ENCODE peak calls at places on chromosome 3, in four cellular contexts. D is GM12878, A is IMR-90, V is K562. U is an unnamed sample.

GRCh38 chr3:48271763-48272498 is 31.0 kb downstream of the ZNF589 start:
- DNase-seq in D (no peak), A (no peak), V (no peak), U (no peak)

GRCh38 chr3:105166893-105167292 is 199.8 kb upstream of the ALCAM start:
- DNase-seq in D (no peak), A (peak; percentile 83), V (no peak), U (no peak)

GRCh38 chr3:73435055-73435454 is 189.7 kb downstream of the PDZRN3 start:
- DNase-seq in D (no peak), A (no peak), V (no peak), U (no peak)

GRCh38 chr3:46996689-46997452 is 17.4 kb downstream of the NBEAL2 start:
- DNase-seq in D (no peak), A (no peak), V (no peak), U (no peak)

GRCh38 chr3:22284559-22284958 is 533.5 kb upstream of the ZNF385D start:
- DNase-seq in D (no peak), A (peak; percentile 2), V (no peak), U (no peak)

GRCh38 chr3:187186801-187187421 is 10.4 kb upstream of the RTP1 start:
- DNase-seq in D (no peak), A (peak; percentile 94), V (peak; percentile 28), U (no peak)

GRCh38 chr3:149010504-149010951 is 19.2 kb downstream of the GYG1 start:
- DNase-seq in D (no peak), A (peak; percentile 87), V (no peak), U (no peak)

GRCh38 chr3:192054881-192055280 is 593.9 kb downstream of the PYDC2 start:
- DNase-seq in D (no peak), A (no peak), V (no peak), U (no peak)

GRCh38 chr3:50551293-50552057 is 16.1 kb downstream of the C3orf18 start:
- DNase-seq in D (no peak), A (no peak), V (no peak), U (no peak)

GRCh38 chr3:109685084-109686079 is 348.0 kb upstream of the DPPA4 start:
- DNase-seq in D (no peak), A (peak; percentile 99), V (no peak), U (no peak)
- TF ChIP-seq CHD1 in D (no peak), A (no peak), V (no peak), U (no peak)

GRCh38 chr3:197555281-197556261 is at the start of gene BDH1:
- DNase-seq in D (no peak), A (no peak), V (no peak), U (peak; percentile 86)
- TF ChIP-seq CHD1 in D (peak; percentile 71), A (no peak), V (no peak), U (no peak)

DNA sequence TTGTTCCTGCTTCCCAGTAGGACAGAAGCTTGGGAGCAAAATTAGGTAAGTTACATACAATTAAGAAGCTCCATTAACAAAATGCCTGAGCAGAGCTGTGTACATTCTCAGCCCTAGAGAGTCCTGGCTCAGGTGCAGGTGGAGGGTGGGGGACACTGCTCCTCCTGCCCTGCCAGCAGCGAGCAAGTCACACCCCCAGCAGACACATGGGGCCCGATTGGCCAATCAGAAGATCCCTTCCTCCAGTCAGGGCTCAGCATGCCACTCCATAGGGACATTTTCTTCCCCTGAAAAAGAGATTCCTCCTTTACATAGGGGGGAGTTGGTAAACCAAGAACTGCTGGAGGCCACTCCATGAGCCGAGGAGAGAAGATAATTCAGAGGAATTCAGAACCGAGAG is 62.1 kb downstream of the PLXNA1 start:
- DNase-seq in D (no peak), A (peak; percentile 3), V (peak; percentile 70), U (peak; percentile 68)
- TF ChIP-seq CHD1 in D (no peak), A (no peak), V (no peak), U (no peak)

DNA sequence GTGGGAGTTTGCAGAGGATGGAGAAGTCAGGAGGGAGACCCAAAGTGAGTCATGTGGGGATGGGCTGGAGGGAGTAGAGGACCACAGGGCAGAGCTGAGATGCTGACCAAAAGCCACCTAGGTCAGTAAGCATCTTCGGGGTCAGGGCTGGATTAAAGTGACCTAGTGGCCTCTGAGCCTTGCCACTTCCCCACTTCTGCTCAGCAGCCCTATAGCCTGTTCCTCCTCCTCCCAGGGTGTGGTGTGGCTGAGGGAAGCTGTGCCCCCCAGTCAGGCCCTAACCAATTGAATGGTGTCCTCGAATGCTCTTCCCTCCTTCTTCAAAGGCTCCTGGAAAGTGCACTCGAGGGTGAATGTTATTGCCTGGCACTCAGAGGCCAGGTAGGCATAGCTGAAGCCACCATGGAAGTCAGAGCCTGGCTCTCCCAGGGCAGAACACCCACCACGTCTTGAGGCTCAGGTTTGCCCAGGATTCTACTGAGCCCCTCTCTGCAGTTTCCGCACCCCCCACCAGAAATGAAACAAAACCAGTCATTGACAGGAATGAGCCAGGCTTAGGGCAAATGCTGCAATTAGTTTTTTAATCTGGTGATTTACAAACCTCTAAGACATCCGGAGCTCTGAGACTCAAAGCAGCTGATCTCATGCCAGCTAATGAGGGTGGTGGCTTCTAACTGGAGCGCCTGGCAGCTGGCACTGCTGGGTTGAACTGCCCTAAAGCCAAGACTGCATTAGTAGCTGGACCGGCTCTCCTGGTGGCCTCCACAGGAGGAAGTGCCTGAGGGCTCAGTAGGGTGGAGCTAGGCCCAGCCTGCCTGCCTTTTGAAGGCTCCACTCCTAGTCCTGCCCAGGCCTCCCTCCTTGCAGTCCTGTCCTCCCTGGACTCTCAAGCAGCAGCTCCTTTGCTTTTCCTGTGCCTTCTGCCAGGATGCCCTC is 25.9 kb upstream of the VIPR1 start:
- DNase-seq in D (no peak), A (no peak), V (no peak), U (no peak)
- TF ChIP-seq CHD1 in D (no peak), A (no peak), V (no peak), U (no peak)

GRCh38 chr3:87225659-87226058 is 1.4 kb upstream of the CHMP2B start:
- DNase-seq in D (no peak), A (no peak), V (no peak), U (no peak)
- TF ChIP-seq CHD1 in D (no peak), A (no peak), V (no peak), U (no peak)

GRCh38 chr3:142929109-142929508 is 34.4 kb downstream of the PAQR9 start:
- DNase-seq in D (no peak), A (peak; percentile 61), V (peak; percentile 69), U (no peak)
- TF ChIP-seq CHD1 in D (no peak), A (no peak), V (no peak), U (no peak)

GRCh38 chr3:38210141-38210757 is 44.9 kb downstream of the OXSR1 start:
- DNase-seq in D (peak; percentile 65), A (no peak), V (no peak), U (no peak)
- TF ChIP-seq CHD1 in D (no peak), A (no peak), V (no peak), U (no peak)

GRCh38 chr3:81336470-81336869 is 425.0 kb downstream of the GBE1 start:
- DNase-seq in D (no peak), A (no peak), V (no peak), U (no peak)

DNA sequence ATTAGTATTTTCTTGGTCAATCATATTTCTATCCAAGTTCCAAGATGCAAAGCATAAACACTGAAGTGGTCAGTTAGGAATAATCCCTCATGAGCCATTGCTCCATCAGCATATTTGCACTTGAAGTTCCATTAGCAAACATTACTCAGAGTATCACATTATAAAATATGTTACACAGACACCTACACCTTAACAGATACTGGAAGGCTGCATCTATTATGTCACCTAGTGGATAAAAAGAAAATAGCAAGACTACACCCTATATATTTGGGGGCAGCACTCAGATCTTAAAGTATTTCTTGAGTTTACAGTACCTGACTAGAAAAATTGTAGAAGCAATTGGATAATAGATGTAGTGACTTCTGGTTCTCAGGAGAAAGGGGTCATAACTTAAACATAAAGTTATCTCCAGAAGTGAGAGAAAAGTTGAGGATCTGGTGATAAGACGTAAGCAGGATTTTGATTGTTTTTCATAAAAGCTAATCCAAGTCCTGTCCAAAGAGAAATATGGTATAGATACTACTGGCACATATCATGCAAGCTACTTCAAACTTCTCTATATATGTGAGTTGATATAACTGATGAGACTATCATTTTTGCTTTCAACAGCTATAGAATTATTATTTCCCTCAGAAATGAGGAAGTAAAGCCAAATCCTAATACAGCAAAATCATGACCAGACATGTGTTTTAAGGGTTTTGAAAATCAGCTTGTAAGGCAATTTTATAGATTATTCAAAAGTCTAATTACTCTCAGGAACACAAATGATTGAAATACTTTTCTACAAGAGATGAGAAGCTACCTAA is 422.2 kb downstream of the GBE1 start:
- DNase-seq in D (no peak), A (peak; percentile 6), V (peak; percentile 8), U (no peak)
- TF ChIP-seq CHD1 in D (no peak), A (no peak), V (no peak), U (no peak)

GRCh38 chr3:121822973-121823372 is 11.9 kb downstream of the IQCB1 start:
- DNase-seq in D (no peak), A (no peak), V (no peak), U (no peak)

GRCh38 chr3:121817753-121818152 is 17.1 kb downstream of the IQCB1 start:
- DNase-seq in D (no peak), A (no peak), V (no peak), U (no peak)

GRCh38 chr3:121819236-121819635 is 15.6 kb downstream of the IQCB1 start:
- DNase-seq in D (no peak), A (no peak), V (no peak), U (no peak)

GRCh38 chr3:121818578-121818977 is 16.3 kb downstream of the IQCB1 start:
- DNase-seq in D (no peak), A (no peak), V (no peak), U (no peak)

GRCh38 chr3:121821421-121822199 is 13.2 kb downstream of the IQCB1 start:
- DNase-seq in D (no peak), A (peak; percentile 64), V (no peak), U (no peak)
- TF ChIP-seq CHD1 in D (no peak), A (no peak), V (no peak), U (no peak)

DNA sequence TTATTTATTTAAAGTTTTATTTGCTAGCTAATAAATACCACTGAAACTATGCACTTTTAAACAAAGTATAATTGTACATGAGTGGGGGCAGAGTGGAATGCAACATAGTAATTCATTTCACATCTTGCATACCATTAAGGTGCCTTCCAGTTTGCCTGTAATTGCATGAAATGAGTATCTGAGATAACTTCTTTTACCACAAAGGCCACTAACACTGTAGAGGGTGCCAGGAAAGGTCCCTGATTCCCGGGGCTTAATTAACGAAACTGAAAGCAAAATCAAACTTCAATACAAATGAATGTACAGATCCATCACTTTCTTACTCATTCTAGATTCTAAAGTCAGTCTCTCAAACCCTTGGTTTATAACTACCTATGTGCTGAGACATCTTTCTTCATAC is 2.1 kb downstream of the CD47 start:
- DNase-seq in D (peak; percentile 71), A (peak; percentile 16), V (no peak), U (no peak)
- TF ChIP-seq CHD1 in D (no peak), A (no peak), V (no peak), U (no peak)

U was measured in H1.